ENCODE peak calls at places on chromosomes 1 and 21, in seven cellular contexts. One of them, this sample, is unnamed.
A peak's percentile ranks its signal among the peaks of the same experiment; 100 is the strongest.

GRCh38 chr1:221575605-221576004 is 166.3 kb downstream of the DUSP10 start:
- DNase-seq in heart left ventricle: no peak
- DNase-seq in IMR-90: peak; percentile 20
- DNase-seq in CD8-positive, alpha-beta memory T cell: no peak
- DNase-seq in heart right ventricle: no peak
- DNase-seq in SJSA1: peak; percentile 22
- DNase-seq in tibial nerve: no peak
- DNase-seq in this sample: no peak

GRCh38 chr1:150558328-150558727 is 9.1 kb downstream of the ADAMTSL4 start:
- DNase-seq in heart left ventricle: no peak
- DNase-seq in IMR-90: no peak
- DNase-seq in CD8-positive, alpha-beta memory T cell: no peak
- DNase-seq in heart right ventricle: no peak
- DNase-seq in SJSA1: no peak
- DNase-seq in tibial nerve: no peak
- DNase-seq in this sample: no peak

GRCh38 chr1:177753655-177754054 is 216.2 kb downstream of the SEC16B start:
- DNase-seq in heart left ventricle: no peak
- DNase-seq in IMR-90: no peak
- DNase-seq in CD8-positive, alpha-beta memory T cell: no peak
- DNase-seq in heart right ventricle: no peak
- DNase-seq in SJSA1: no peak
- DNase-seq in tibial nerve: no peak
- DNase-seq in this sample: no peak

GRCh38 chr1:71494163-71494562 is 413.3 kb upstream of the ZRANB2 start:
- DNase-seq in heart left ventricle: no peak
- DNase-seq in IMR-90: no peak
- DNase-seq in CD8-positive, alpha-beta memory T cell: no peak
- DNase-seq in heart right ventricle: no peak
- DNase-seq in SJSA1: no peak
- DNase-seq in tibial nerve: no peak
- DNase-seq in this sample: no peak

GRCh38 chr1:242401937-242402336 is 122.6 kb downstream of the PLD5 start:
- DNase-seq in heart left ventricle: no peak
- DNase-seq in IMR-90: no peak
- DNase-seq in CD8-positive, alpha-beta memory T cell: no peak
- DNase-seq in heart right ventricle: no peak
- DNase-seq in SJSA1: no peak
- DNase-seq in tibial nerve: no peak
- DNase-seq in this sample: no peak

GRCh38 chr1:24374891-24375786 is 38.4 kb downstream of the STPG1 start:
- DNase-seq in heart left ventricle: no peak
- DNase-seq in IMR-90: peak; percentile 16
- DNase-seq in CD8-positive, alpha-beta memory T cell: no peak
- DNase-seq in heart right ventricle: no peak
- DNase-seq in SJSA1: no peak
- DNase-seq in tibial nerve: no peak
- DNase-seq in this sample: no peak

GRCh38 chr1:179812501-179813292 is 64.9 kb downstream of the TOR1AIP2 start:
- DNase-seq in heart left ventricle: no peak
- DNase-seq in IMR-90: peak; percentile 19
- DNase-seq in CD8-positive, alpha-beta memory T cell: no peak
- DNase-seq in heart right ventricle: no peak
- DNase-seq in SJSA1: no peak
- DNase-seq in tibial nerve: no peak
- DNase-seq in this sample: peak; percentile 62

GRCh38 chr1:98653186-98653585 is 8.3 kb upstream of the SNX7 start:
- DNase-seq in heart left ventricle: no peak
- DNase-seq in IMR-90: peak; percentile 48
- DNase-seq in CD8-positive, alpha-beta memory T cell: no peak
- DNase-seq in heart right ventricle: no peak
- DNase-seq in SJSA1: no peak
- DNase-seq in tibial nerve: no peak
- DNase-seq in this sample: no peak

GRCh38 chr21:39221282-39221996 is 38.2 kb upstream of the PSMG1 start:
- DNase-seq in heart left ventricle: no peak
- DNase-seq in IMR-90: no peak
- DNase-seq in CD8-positive, alpha-beta memory T cell: no peak
- DNase-seq in heart right ventricle: no peak
- DNase-seq in SJSA1: no peak
- DNase-seq in tibial nerve: no peak
- DNase-seq in this sample: no peak

DNA sequence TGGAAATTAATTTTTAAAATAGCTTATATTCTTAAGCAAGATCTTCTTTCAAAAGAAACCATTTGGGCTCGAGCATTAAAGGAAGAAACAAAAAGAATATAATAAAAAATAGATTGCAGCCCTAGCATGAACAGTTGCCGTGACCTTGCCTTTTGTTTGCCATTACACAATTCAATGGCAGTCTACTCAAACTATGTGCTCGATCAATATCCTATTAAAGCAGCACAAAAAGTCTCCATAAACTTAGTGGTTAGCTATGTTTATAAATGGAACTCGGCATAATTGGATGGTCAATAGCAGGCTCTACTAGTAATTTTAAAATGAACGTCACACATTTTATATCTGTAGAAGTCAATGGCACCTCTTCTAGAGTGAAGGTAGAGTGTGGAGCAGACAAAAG is 256.5 kb downstream of the NFIA start:
- DNase-seq in heart left ventricle: no peak
- DNase-seq in IMR-90: no peak
- DNase-seq in CD8-positive, alpha-beta memory T cell: no peak
- DNase-seq in heart right ventricle: no peak
- DNase-seq in SJSA1: no peak
- DNase-seq in tibial nerve: no peak
- DNase-seq in this sample: peak; percentile 17
- H3K27ac ChIP-seq in heart left ventricle: peak overlapping the region; percentile 69
- H3K27ac ChIP-seq in IMR-90: no peak overlapping the region
- H3K27ac ChIP-seq in CD8-positive, alpha-beta memory T cell: no peak overlapping the region
- H3K27ac ChIP-seq in heart right ventricle: peak overlapping the region; percentile 80
- H3K27ac ChIP-seq in SJSA1: no peak overlapping the region
- H3K27ac ChIP-seq in tibial nerve: peak overlapping the region; percentile 76
- H3K27ac ChIP-seq in this sample: peak overlapping the region; percentile 73

DNA sequence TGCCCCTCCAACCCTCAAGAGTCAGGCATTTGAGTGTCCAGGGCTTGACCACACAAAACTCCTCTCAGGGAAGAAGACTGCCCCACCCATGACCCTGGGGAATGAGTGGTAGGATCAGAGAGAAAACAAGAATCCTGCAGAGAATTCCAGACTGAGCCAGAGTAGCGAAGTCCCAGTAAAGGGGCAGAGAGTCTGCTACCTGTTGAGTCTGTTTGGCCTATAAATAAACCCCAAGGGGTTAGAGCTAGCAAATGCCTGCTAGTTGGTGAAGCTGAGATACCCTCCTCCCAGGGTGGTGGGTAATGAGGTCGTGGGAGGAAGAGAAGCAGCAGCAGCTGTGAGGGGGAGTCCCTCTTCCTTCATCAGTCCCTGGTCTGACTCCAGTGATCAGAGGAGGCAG is 2.5 kb downstream of the TRAF3IP3 start:
- DNase-seq in heart left ventricle: no peak
- DNase-seq in IMR-90: no peak
- DNase-seq in CD8-positive, alpha-beta memory T cell: no peak
- DNase-seq in heart right ventricle: no peak
- DNase-seq in SJSA1: no peak
- DNase-seq in tibial nerve: no peak
- DNase-seq in this sample: no peak
- H3K27ac ChIP-seq in heart left ventricle: no peak overlapping the region
- H3K27ac ChIP-seq in IMR-90: no peak overlapping the region
- H3K27ac ChIP-seq in CD8-positive, alpha-beta memory T cell: peak overlapping the region; percentile 20
- H3K27ac ChIP-seq in heart right ventricle: no peak overlapping the region
- H3K27ac ChIP-seq in SJSA1: no peak overlapping the region
- H3K27ac ChIP-seq in tibial nerve: no peak overlapping the region
- H3K27ac ChIP-seq in this sample: no peak overlapping the region

GRCh38 chr21:9741343-9741742 is 780.0 kb upstream of the TPTE start:
- DNase-seq in heart left ventricle: no peak
- DNase-seq in IMR-90: no peak
- DNase-seq in CD8-positive, alpha-beta memory T cell: no peak
- DNase-seq in heart right ventricle: no peak
- DNase-seq in SJSA1: no peak
- DNase-seq in tibial nerve: no peak
- DNase-seq in this sample: no peak
- H3K27ac ChIP-seq in heart left ventricle: no peak overlapping the region
- H3K27ac ChIP-seq in IMR-90: no peak overlapping the region
- H3K27ac ChIP-seq in CD8-positive, alpha-beta memory T cell: no peak overlapping the region
- H3K27ac ChIP-seq in heart right ventricle: no peak overlapping the region
- H3K27ac ChIP-seq in SJSA1: no peak overlapping the region
- H3K27ac ChIP-seq in tibial nerve: no peak overlapping the region
- H3K27ac ChIP-seq in this sample: no peak overlapping the region

GRCh38 chr1:212519131-212519530 is 86.4 kb downstream of the NENF start:
- DNase-seq in heart left ventricle: no peak
- DNase-seq in IMR-90: no peak
- DNase-seq in CD8-positive, alpha-beta memory T cell: no peak
- DNase-seq in heart right ventricle: no peak
- DNase-seq in SJSA1: no peak
- DNase-seq in tibial nerve: no peak
- DNase-seq in this sample: no peak
- H3K27ac ChIP-seq in heart left ventricle: peak overlapping the region; percentile 77
- H3K27ac ChIP-seq in IMR-90: no peak overlapping the region
- H3K27ac ChIP-seq in CD8-positive, alpha-beta memory T cell: no peak overlapping the region
- H3K27ac ChIP-seq in heart right ventricle: peak overlapping the region; percentile 21
- H3K27ac ChIP-seq in SJSA1: no peak overlapping the region
- H3K27ac ChIP-seq in tibial nerve: no peak overlapping the region
- H3K27ac ChIP-seq in this sample: peak overlapping the region; percentile 17

DNA sequence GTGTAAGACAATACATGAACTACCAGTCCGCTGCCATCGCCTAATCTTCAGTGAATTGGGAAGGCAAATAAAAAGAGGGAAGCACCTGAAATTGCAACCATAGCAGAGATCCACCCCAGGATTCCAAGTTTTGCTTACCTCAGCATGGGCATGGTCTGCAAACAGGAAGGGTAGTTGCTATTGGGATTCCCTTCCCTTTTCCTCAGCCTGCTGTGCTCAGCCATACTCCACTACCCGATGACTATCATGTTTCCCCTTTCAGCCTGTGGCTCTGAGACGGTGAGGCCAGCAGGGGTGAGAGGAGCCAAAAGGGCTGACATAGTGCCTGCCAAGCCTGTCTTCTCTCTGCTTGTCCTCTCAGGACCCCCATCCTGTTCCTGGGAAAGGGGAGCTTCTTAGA is 64.2 kb downstream of the GPR137B start:
- DNase-seq in heart left ventricle: peak; percentile 65
- DNase-seq in IMR-90: no peak
- DNase-seq in CD8-positive, alpha-beta memory T cell: no peak
- DNase-seq in heart right ventricle: peak; percentile 23
- DNase-seq in SJSA1: no peak
- DNase-seq in tibial nerve: no peak
- DNase-seq in this sample: no peak
- H3K27ac ChIP-seq in heart left ventricle: no peak overlapping the region
- H3K27ac ChIP-seq in IMR-90: no peak overlapping the region
- H3K27ac ChIP-seq in CD8-positive, alpha-beta memory T cell: no peak overlapping the region
- H3K27ac ChIP-seq in heart right ventricle: no peak overlapping the region
- H3K27ac ChIP-seq in SJSA1: no peak overlapping the region
- H3K27ac ChIP-seq in tibial nerve: peak overlapping the region; percentile 36
- H3K27ac ChIP-seq in this sample: no peak overlapping the region

GRCh38 chr1:12549106-12549459 is 68.9 kb downstream of the DHRS3 start:
- DNase-seq in heart left ventricle: peak; percentile 69
- DNase-seq in IMR-90: no peak
- DNase-seq in CD8-positive, alpha-beta memory T cell: no peak
- DNase-seq in heart right ventricle: peak; percentile 61
- DNase-seq in SJSA1: no peak
- DNase-seq in tibial nerve: no peak
- DNase-seq in this sample: peak; percentile 88
- H3K27ac ChIP-seq in heart left ventricle: peak overlapping the region; percentile 56
- H3K27ac ChIP-seq in IMR-90: peak overlapping the region; percentile 60
- H3K27ac ChIP-seq in CD8-positive, alpha-beta memory T cell: no peak overlapping the region
- H3K27ac ChIP-seq in heart right ventricle: peak overlapping the region; percentile 77
- H3K27ac ChIP-seq in SJSA1: peak overlapping the region; percentile 1
- H3K27ac ChIP-seq in tibial nerve: peak overlapping the region; percentile 89
- H3K27ac ChIP-seq in this sample: peak overlapping the region; percentile 96

GRCh38 chr1:29575277-29575676 is 339.0 kb downstream of the PTPRU start:
- DNase-seq in heart left ventricle: peak; percentile 80
- DNase-seq in IMR-90: no peak
- DNase-seq in CD8-positive, alpha-beta memory T cell: no peak
- DNase-seq in heart right ventricle: peak; percentile 52
- DNase-seq in SJSA1: no peak
- DNase-seq in tibial nerve: no peak
- DNase-seq in this sample: no peak

GRCh38 chr1:29565490-29565889 is 329.2 kb downstream of the PTPRU start:
- DNase-seq in heart left ventricle: no peak
- DNase-seq in IMR-90: no peak
- DNase-seq in CD8-positive, alpha-beta memory T cell: no peak
- DNase-seq in heart right ventricle: no peak
- DNase-seq in SJSA1: no peak
- DNase-seq in tibial nerve: no peak
- DNase-seq in this sample: no peak

GRCh38 chr1:29574871-29575270 is 338.5 kb downstream of the PTPRU start:
- DNase-seq in heart left ventricle: no peak
- DNase-seq in IMR-90: no peak
- DNase-seq in CD8-positive, alpha-beta memory T cell: no peak
- DNase-seq in heart right ventricle: no peak
- DNase-seq in SJSA1: no peak
- DNase-seq in tibial nerve: no peak
- DNase-seq in this sample: no peak

GRCh38 chr1:29567257-29567656 is 330.9 kb downstream of the PTPRU start:
- DNase-seq in heart left ventricle: no peak
- DNase-seq in IMR-90: no peak
- DNase-seq in CD8-positive, alpha-beta memory T cell: no peak
- DNase-seq in heart right ventricle: no peak
- DNase-seq in SJSA1: no peak
- DNase-seq in tibial nerve: no peak
- DNase-seq in this sample: no peak

GRCh38 chr1:29569971-29570634 is 333.8 kb downstream of the PTPRU start:
- DNase-seq in heart left ventricle: no peak
- DNase-seq in IMR-90: peak; percentile 98
- DNase-seq in CD8-positive, alpha-beta memory T cell: no peak
- DNase-seq in heart right ventricle: no peak
- DNase-seq in SJSA1: peak; percentile 2
- DNase-seq in tibial nerve: no peak
- DNase-seq in this sample: peak; percentile 79
- H3K27ac ChIP-seq in heart left ventricle: no peak overlapping the region
- H3K27ac ChIP-seq in IMR-90: no peak overlapping the region
- H3K27ac ChIP-seq in CD8-positive, alpha-beta memory T cell: no peak overlapping the region
- H3K27ac ChIP-seq in heart right ventricle: no peak overlapping the region
- H3K27ac ChIP-seq in SJSA1: no peak overlapping the region
- H3K27ac ChIP-seq in tibial nerve: no peak overlapping the region
- H3K27ac ChIP-seq in this sample: peak overlapping the region; percentile 28

DNA sequence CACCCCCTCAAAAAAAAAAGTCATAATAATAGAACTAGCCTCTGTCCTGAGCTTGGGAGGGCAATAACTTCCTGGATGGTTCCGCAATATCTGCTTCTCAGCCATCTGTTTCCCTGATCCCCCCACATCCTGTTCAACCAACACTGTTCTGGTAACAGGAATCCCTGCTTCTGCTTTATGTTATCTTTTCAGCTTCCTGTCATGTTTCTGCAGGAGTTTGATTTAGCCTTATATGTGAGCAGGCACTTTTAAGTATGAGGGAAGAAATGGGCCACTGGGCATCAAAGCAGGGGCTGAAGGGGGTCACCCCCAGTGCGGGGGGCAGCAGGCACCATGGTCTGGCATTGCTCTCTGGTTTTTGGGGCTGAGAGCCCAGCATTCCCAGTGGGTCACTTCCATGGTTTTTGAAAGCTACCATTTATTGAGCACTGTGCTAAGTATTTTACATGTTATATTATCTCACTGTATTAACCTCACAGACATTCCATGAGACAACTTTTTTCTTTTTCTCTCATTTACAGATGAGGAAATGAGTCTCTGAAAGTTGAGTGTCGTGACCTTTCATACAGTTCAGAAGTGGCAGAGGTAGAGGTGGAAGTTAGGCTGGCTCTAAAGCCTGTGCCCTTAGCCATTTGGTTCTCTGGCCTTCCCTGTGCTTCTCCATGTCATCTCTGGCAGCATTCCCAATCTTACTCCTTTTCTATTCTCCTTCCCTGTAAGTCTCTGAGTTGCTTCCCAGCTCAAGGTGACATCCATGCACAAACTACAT is 61.9 kb downstream of the DNTTIP2 start:
- DNase-seq in heart left ventricle: no peak
- DNase-seq in IMR-90: peak; percentile 85
- DNase-seq in CD8-positive, alpha-beta memory T cell: no peak
- DNase-seq in heart right ventricle: no peak
- DNase-seq in SJSA1: no peak
- DNase-seq in tibial nerve: no peak
- DNase-seq in this sample: peak; percentile 71
- H3K27ac ChIP-seq in heart left ventricle: peak overlapping the region; percentile 60
- H3K27ac ChIP-seq in IMR-90: peak overlapping the region; percentile 45
- H3K27ac ChIP-seq in CD8-positive, alpha-beta memory T cell: no peak overlapping the region
- H3K27ac ChIP-seq in heart right ventricle: no peak overlapping the region
- H3K27ac ChIP-seq in SJSA1: no peak overlapping the region
- H3K27ac ChIP-seq in tibial nerve: peak overlapping the region; percentile 38
- H3K27ac ChIP-seq in this sample: peak overlapping the region; percentile 53